ENCODE peak calls at places on chromosome 15, in four cellular contexts. One of them, this sample, is unnamed.

GRCh38 chr15:62647195-62647865 is 395.2 kb upstream of the TPM1 start:
- DNase-seq in cerebellar cortex: no peak
- DNase-seq in PC-3: peak; percentile 96
- DNase-seq in vagina: no peak
- DNase-seq in this sample: peak; percentile 66

GRCh38 chr15:74845208-74845568 is 2.2 kb upstream of the ULK3 start:
- DNase-seq in cerebellar cortex: no peak
- DNase-seq in PC-3: no peak
- DNase-seq in vagina: no peak
- DNase-seq in this sample: no peak

GRCh38 chr15:39400821-39401550 is 179.9 kb upstream of the THBS1 start:
- DNase-seq in cerebellar cortex: no peak
- DNase-seq in PC-3: no peak
- DNase-seq in vagina: no peak
- DNase-seq in this sample: no peak

GRCh38 chr15:60525640-60526039 is 46.7 kb upstream of the ICE2 start:
- DNase-seq in cerebellar cortex: no peak
- DNase-seq in PC-3: no peak
- DNase-seq in vagina: no peak
- DNase-seq in this sample: no peak

GRCh38 chr15:36738817-36739216 is 159.4 kb downstream of the CDIN1 start:
- DNase-seq in cerebellar cortex: no peak
- DNase-seq in PC-3: no peak
- DNase-seq in vagina: no peak
- DNase-seq in this sample: no peak

GRCh38 chr15:34262362-34262761 is 37.5 kb downstream of the EMC4 start:
- DNase-seq in cerebellar cortex: no peak
- DNase-seq in PC-3: no peak
- DNase-seq in vagina: no peak
- DNase-seq in this sample: no peak

GRCh38 chr15:73335026-73335425 is 33.7 kb downstream of the HCN4 start:
- DNase-seq in cerebellar cortex: no peak
- DNase-seq in PC-3: no peak
- DNase-seq in vagina: no peak
- DNase-seq in this sample: no peak

GRCh38 chr15:34347951-34348638 is 5.0 kb downstream of the NUTM1 start:
- DNase-seq in cerebellar cortex: no peak
- DNase-seq in PC-3: no peak
- DNase-seq in vagina: peak; percentile 74
- DNase-seq in this sample: no peak

GRCh38 chr15:55318588-55319494 is at the start of the genes PIGB and PIGBOS1:
- DNase-seq in cerebellar cortex: peak; percentile 89
- DNase-seq in PC-3: peak; percentile 76
- DNase-seq in vagina: peak; percentile 89
- DNase-seq in this sample: peak; percentile 93

GRCh38 chr15:29849716-29850115 is 27.4 kb upstream of the TJP1 start:
- DNase-seq in cerebellar cortex: no peak
- DNase-seq in PC-3: peak; percentile 91
- DNase-seq in vagina: no peak
- DNase-seq in this sample: peak; percentile 35

GRCh38 chr15:77901921-77902750 is 175.4 kb downstream of the TBC1D2B start:
- DNase-seq in cerebellar cortex: no peak
- DNase-seq in PC-3: no peak
- DNase-seq in vagina: no peak
- DNase-seq in this sample: peak; percentile 40

GRCh38 chr15:68017221-68017620 is 36.9 kb upstream of the PIAS1 start:
- DNase-seq in cerebellar cortex: no peak
- DNase-seq in PC-3: peak; percentile 21
- DNase-seq in vagina: no peak
- DNase-seq in this sample: no peak

GRCh38 chr15:78302579-78302978 is 3.2 kb upstream of the SKIC8 start:
- DNase-seq in cerebellar cortex: peak; percentile 36
- DNase-seq in PC-3: peak; percentile 67
- DNase-seq in vagina: no peak
- DNase-seq in this sample: no peak

GRCh38 chr15:95626501-95627361 is 703.8 kb upstream of the NR2F2 start:
- DNase-seq in cerebellar cortex: no peak
- DNase-seq in PC-3: no peak
- DNase-seq in vagina: no peak
- DNase-seq in this sample: no peak

GRCh38 chr15:51801391-51801835 is 28.0 kb upstream of the TMOD3 start:
- DNase-seq in cerebellar cortex: peak; percentile 49
- DNase-seq in PC-3: peak; percentile 49
- DNase-seq in vagina: no peak
- DNase-seq in this sample: peak; percentile 37

GRCh38 chr15:79213650-79214049 is 68.9 kb upstream of the ANKRD34C start:
- DNase-seq in cerebellar cortex: no peak
- DNase-seq in PC-3: no peak
- DNase-seq in vagina: no peak
- DNase-seq in this sample: no peak

GRCh38 chr15:52295421-52295991 is at the start of gene MYO5C:
- DNase-seq in cerebellar cortex: peak; percentile 90
- DNase-seq in PC-3: peak; percentile 88
- DNase-seq in vagina: no peak
- DNase-seq in this sample: peak; percentile 90

GRCh38 chr15:79084308-79084968 is 6.1 kb downstream of the RASGRF1 start:
- DNase-seq in cerebellar cortex: peak; percentile 76
- DNase-seq in PC-3: no peak
- DNase-seq in vagina: no peak
- DNase-seq in this sample: peak; percentile 9

GRCh38 chr15:76936671-76937070 is 5.1 kb downstream of the RCN2 start:
- DNase-seq in cerebellar cortex: no peak
- DNase-seq in PC-3: no peak
- DNase-seq in vagina: no peak
- DNase-seq in this sample: no peak

GRCh38 chr15:50183112-50183794 is 1.3 kb downstream of the SLC27A2 start:
- DNase-seq in cerebellar cortex: no peak
- DNase-seq in PC-3: peak; percentile 32
- DNase-seq in vagina: no peak
- DNase-seq in this sample: peak; percentile 34

GRCh38 chr15:74889882-74890768 is at the start of gene MPI:
- DNase-seq in cerebellar cortex: peak; percentile 91
- DNase-seq in PC-3: peak; percentile 81
- DNase-seq in vagina: no peak
- DNase-seq in this sample: peak; percentile 81

GRCh38 chr15:55401786-55402246 is 6.3 kb downstream of the CCPG1 start:
- DNase-seq in cerebellar cortex: no peak
- DNase-seq in PC-3: no peak
- DNase-seq in vagina: no peak
- DNase-seq in this sample: no peak

GRCh38 chr15:59484399-59484798 is 46.4 kb downstream of the FAM81A start:
- DNase-seq in cerebellar cortex: no peak
- DNase-seq in PC-3: no peak
- DNase-seq in vagina: no peak
- DNase-seq in this sample: no peak

GRCh38 chr15:90762109-90762508 is 45.0 kb downstream of the BLM start:
- DNase-seq in cerebellar cortex: no peak
- DNase-seq in PC-3: no peak
- DNase-seq in vagina: no peak
- DNase-seq in this sample: no peak

GRCh38 chr15:96974761-96975160 is 644.3 kb downstream of the NR2F2 start:
- DNase-seq in cerebellar cortex: no peak
- DNase-seq in PC-3: peak; percentile 6
- DNase-seq in vagina: no peak
- DNase-seq in this sample: no peak

GRCh38 chr15:66729339-66729951 is 27.4 kb downstream of the SMAD6 start:
- DNase-seq in cerebellar cortex: no peak
- DNase-seq in PC-3: no peak
- DNase-seq in vagina: no peak
- DNase-seq in this sample: no peak

GRCh38 chr15:36066757-36067156 is 512.7 kb upstream of the CDIN1 start:
- DNase-seq in cerebellar cortex: no peak
- DNase-seq in PC-3: no peak
- DNase-seq in vagina: no peak
- DNase-seq in this sample: no peak

GRCh38 chr15:36908991-36909390 is 191.4 kb downstream of the MEIS2 start:
- DNase-seq in cerebellar cortex: no peak
- DNase-seq in PC-3: no peak
- DNase-seq in vagina: no peak
- DNase-seq in this sample: no peak

GRCh38 chr15:78360958-78361714 is 21.0 kb downstream of the CRABP1 start:
- DNase-seq in cerebellar cortex: no peak
- DNase-seq in PC-3: no peak
- DNase-seq in vagina: no peak
- DNase-seq in this sample: no peak

GRCh38 chr15:58865420-58865880 is 68.0 kb downstream of the SLTM start:
- DNase-seq in cerebellar cortex: peak; percentile 40
- DNase-seq in PC-3: no peak
- DNase-seq in vagina: no peak
- DNase-seq in this sample: peak; percentile 76

GRCh38 chr15:66659384-66659783 is 42.7 kb upstream of the SMAD6 start:
- DNase-seq in cerebellar cortex: no peak
- DNase-seq in PC-3: no peak
- DNase-seq in vagina: no peak
- DNase-seq in this sample: no peak

GRCh38 chr15:30062881-30063280 is 19.9 kb upstream of the GOLGA8J start:
- DNase-seq in cerebellar cortex: no peak
- DNase-seq in PC-3: no peak
- DNase-seq in vagina: no peak
- DNase-seq in this sample: no peak

GRCh38 chr15:60396100-60396499 is 1.7 kb downstream of the ANXA2 start:
- DNase-seq in cerebellar cortex: no peak
- DNase-seq in PC-3: peak; percentile 34
- DNase-seq in vagina: no peak
- DNase-seq in this sample: no peak

GRCh38 chr15:60721706-60722105 is 242.8 kb upstream of the ICE2 start:
- DNase-seq in cerebellar cortex: no peak
- DNase-seq in PC-3: no peak
- DNase-seq in vagina: no peak
- DNase-seq in this sample: peak; percentile 74

GRCh38 chr15:60047701-60048100 is 43.6 kb downstream of the FOXB1 start:
- DNase-seq in cerebellar cortex: no peak
- DNase-seq in PC-3: no peak
- DNase-seq in vagina: no peak
- DNase-seq in this sample: no peak

GRCh38 chr15:95032181-95032580 is 800.8 kb downstream of the MCTP2 start:
- DNase-seq in cerebellar cortex: no peak
- DNase-seq in PC-3: no peak
- DNase-seq in vagina: no peak
- DNase-seq in this sample: no peak

GRCh38 chr15:42107483-42107882 is 13.1 kb upstream of the PLA2G4D start:
- DNase-seq in cerebellar cortex: no peak
- DNase-seq in PC-3: no peak
- DNase-seq in vagina: no peak
- DNase-seq in this sample: peak; percentile 67